ENCODE peak calls at places on chromosomes 1 and 21, in five cellular contexts. One of them, this sample, is unnamed.

GRCh38 chr1:10152709-10153284 is 57.6 kb upstream of the KIF1B start:
- DNase-seq in HL-60: peak
- DNase-seq in adrenal gland: peak
- DNase-seq in dorsolateral prefrontal cortex: peak
- DNase-seq in naive thymus-derived CD4-positive, alpha-beta T cell: no peak
- DNase-seq in this sample: no peak

GRCh38 chr1:72366473-72366872 is 84.1 kb upstream of the NEGR1 start:
- DNase-seq in dorsolateral prefrontal cortex: no peak
- DNase-seq in adrenal gland: no peak
- DNase-seq in naive thymus-derived CD4-positive, alpha-beta T cell: no peak
- DNase-seq in HL-60: peak
- DNase-seq in this sample: no peak

GRCh38 chr1:221315330-221315729 is 426.6 kb downstream of the DUSP10 start:
- DNase-seq in naive thymus-derived CD4-positive, alpha-beta T cell: no peak
- DNase-seq in dorsolateral prefrontal cortex: no peak
- DNase-seq in HL-60: no peak
- DNase-seq in adrenal gland: no peak
- DNase-seq in this sample: no peak

GRCh38 chr1:152580433-152580832 is at the start of gene LCE3D:
- DNase-seq in adrenal gland: no peak
- DNase-seq in HL-60: no peak
- DNase-seq in dorsolateral prefrontal cortex: no peak
- DNase-seq in naive thymus-derived CD4-positive, alpha-beta T cell: no peak
- DNase-seq in this sample: no peak

GRCh38 chr1:220828211-220828553 is 41.5 kb downstream of the MTARC1 start:
- DNase-seq in dorsolateral prefrontal cortex: no peak
- DNase-seq in adrenal gland: no peak
- DNase-seq in HL-60: no peak
- DNase-seq in naive thymus-derived CD4-positive, alpha-beta T cell: no peak
- DNase-seq in this sample: no peak

GRCh38 chr1:113930499-113931161 is 1.5 kb downstream of the HIPK1 start:
- DNase-seq in HL-60: peak
- DNase-seq in adrenal gland: peak
- DNase-seq in naive thymus-derived CD4-positive, alpha-beta T cell: peak
- DNase-seq in dorsolateral prefrontal cortex: no peak
- DNase-seq in this sample: peak

GRCh38 chr1:218584418-218585155 is 239.5 kb downstream of the TGFB2 start:
- DNase-seq in dorsolateral prefrontal cortex: no peak
- DNase-seq in adrenal gland: no peak
- DNase-seq in HL-60: no peak
- DNase-seq in naive thymus-derived CD4-positive, alpha-beta T cell: no peak
- DNase-seq in this sample: no peak

GRCh38 chr1:155396874-155397476 is 76.3 kb downstream of the RUSC1 start:
- DNase-seq in naive thymus-derived CD4-positive, alpha-beta T cell: no peak
- DNase-seq in adrenal gland: no peak
- DNase-seq in HL-60: no peak
- DNase-seq in dorsolateral prefrontal cortex: no peak
- DNase-seq in this sample: no peak

GRCh38 chr1:67097305-67097704 is 37.5 kb downstream of the C1orf141 start:
- DNase-seq in adrenal gland: no peak
- DNase-seq in naive thymus-derived CD4-positive, alpha-beta T cell: no peak
- DNase-seq in dorsolateral prefrontal cortex: no peak
- DNase-seq in HL-60: no peak
- DNase-seq in this sample: no peak

GRCh38 chr1:37851782-37852210 is 7.6 kb downstream of the MTF1 start:
- DNase-seq in adrenal gland: no peak
- DNase-seq in HL-60: no peak
- DNase-seq in dorsolateral prefrontal cortex: no peak
- DNase-seq in naive thymus-derived CD4-positive, alpha-beta T cell: no peak
- DNase-seq in this sample: no peak

GRCh38 chr1:9179450-9179849 is 50.5 kb upstream of the GPR157 start:
- DNase-seq in HL-60: no peak
- DNase-seq in dorsolateral prefrontal cortex: no peak
- DNase-seq in adrenal gland: no peak
- DNase-seq in naive thymus-derived CD4-positive, alpha-beta T cell: no peak
- DNase-seq in this sample: no peak

GRCh38 chr1:199123615-199124014 is 484.8 kb downstream of the PTPRC start:
- DNase-seq in HL-60: peak
- DNase-seq in adrenal gland: no peak
- DNase-seq in naive thymus-derived CD4-positive, alpha-beta T cell: no peak
- DNase-seq in dorsolateral prefrontal cortex: no peak
- DNase-seq in this sample: no peak

GRCh38 chr21:37565530-37566223 is 199.1 kb downstream of the DYRK1A start:
- DNase-seq in HL-60: no peak
- DNase-seq in adrenal gland: no peak
- DNase-seq in dorsolateral prefrontal cortex: no peak
- DNase-seq in naive thymus-derived CD4-positive, alpha-beta T cell: no peak
- DNase-seq in this sample: no peak

GRCh38 chr1:150548632-150549495 is at the start of gene ADAMTSL4:
- DNase-seq in HL-60: no peak
- DNase-seq in adrenal gland: peak
- DNase-seq in dorsolateral prefrontal cortex: no peak
- DNase-seq in naive thymus-derived CD4-positive, alpha-beta T cell: no peak
- DNase-seq in this sample: no peak

GRCh38 chr1:36256558-36257374 is 32.5 kb downstream of the THRAP3 start:
- DNase-seq in dorsolateral prefrontal cortex: no peak
- DNase-seq in HL-60: no peak
- DNase-seq in naive thymus-derived CD4-positive, alpha-beta T cell: no peak
- DNase-seq in adrenal gland: no peak
- DNase-seq in this sample: no peak

GRCh38 chr1:10108948-10109347 is 76.2 kb downstream of the UBE4B start:
- DNase-seq in dorsolateral prefrontal cortex: no peak
- DNase-seq in naive thymus-derived CD4-positive, alpha-beta T cell: no peak
- DNase-seq in HL-60: no peak
- DNase-seq in adrenal gland: no peak
- DNase-seq in this sample: no peak

GRCh38 chr1:183764981-183765380 is 39.9 kb upstream of the RGL1 start:
- DNase-seq in HL-60: no peak
- DNase-seq in naive thymus-derived CD4-positive, alpha-beta T cell: no peak
- DNase-seq in dorsolateral prefrontal cortex: no peak
- DNase-seq in adrenal gland: no peak
- DNase-seq in this sample: no peak

GRCh38 chr1:47587891-47588582 is 150.2 kb downstream of the FOXD2 start:
- DNase-seq in naive thymus-derived CD4-positive, alpha-beta T cell: no peak
- DNase-seq in dorsolateral prefrontal cortex: no peak
- DNase-seq in HL-60: no peak
- DNase-seq in adrenal gland: no peak
- DNase-seq in this sample: no peak

GRCh38 chr1:184635347-184636155 is 119.1 kb downstream of the EDEM3 start:
- DNase-seq in dorsolateral prefrontal cortex: no peak
- DNase-seq in naive thymus-derived CD4-positive, alpha-beta T cell: no peak
- DNase-seq in HL-60: no peak
- DNase-seq in adrenal gland: no peak
- DNase-seq in this sample: no peak

GRCh38 chr1:205358579-205358978 is 1.9 kb upstream of the KLHDC8A start:
- DNase-seq in naive thymus-derived CD4-positive, alpha-beta T cell: no peak
- DNase-seq in HL-60: no peak
- DNase-seq in dorsolateral prefrontal cortex: no peak
- DNase-seq in adrenal gland: no peak
- DNase-seq in this sample: no peak

GRCh38 chr1:230333590-230334446 is 92.3 kb downstream of the PGBD5 start:
- DNase-seq in HL-60: no peak
- DNase-seq in naive thymus-derived CD4-positive, alpha-beta T cell: no peak
- DNase-seq in adrenal gland: no peak
- DNase-seq in dorsolateral prefrontal cortex: no peak
- DNase-seq in this sample: no peak

GRCh38 chr1:65147424-65148177 is 402 bp upstream of the AK4 start:
- DNase-seq in HL-60: no peak
- DNase-seq in adrenal gland: peak
- DNase-seq in dorsolateral prefrontal cortex: peak
- DNase-seq in naive thymus-derived CD4-positive, alpha-beta T cell: peak
- DNase-seq in this sample: peak

GRCh38 chr1:115323366-115324004 is 14.6 kb downstream of the NGF start:
- DNase-seq in adrenal gland: no peak
- DNase-seq in HL-60: no peak
- DNase-seq in naive thymus-derived CD4-positive, alpha-beta T cell: no peak
- DNase-seq in dorsolateral prefrontal cortex: no peak
- DNase-seq in this sample: no peak

GRCh38 chr1:229252228-229252984 is 18.5 kb upstream of the RAB4A start:
- DNase-seq in naive thymus-derived CD4-positive, alpha-beta T cell: no peak
- DNase-seq in dorsolateral prefrontal cortex: no peak
- DNase-seq in adrenal gland: no peak
- DNase-seq in HL-60: no peak
- DNase-seq in this sample: no peak

GRCh38 chr1:16163882-16164820 is 8.3 kb upstream of the EPHA2 start:
- DNase-seq in HL-60: no peak
- DNase-seq in adrenal gland: peak
- DNase-seq in dorsolateral prefrontal cortex: no peak
- DNase-seq in naive thymus-derived CD4-positive, alpha-beta T cell: no peak
- DNase-seq in this sample: peak

GRCh38 chr1:145773423-145773822 is 50.5 kb downstream of the RNF115 start:
- DNase-seq in HL-60: no peak
- DNase-seq in dorsolateral prefrontal cortex: no peak
- DNase-seq in adrenal gland: no peak
- DNase-seq in naive thymus-derived CD4-positive, alpha-beta T cell: no peak
- DNase-seq in this sample: no peak

GRCh38 chr1:231855395-231855794 is 228.8 kb downstream of the DISC1 start:
- DNase-seq in HL-60: no peak
- DNase-seq in naive thymus-derived CD4-positive, alpha-beta T cell: no peak
- DNase-seq in dorsolateral prefrontal cortex: no peak
- DNase-seq in adrenal gland: no peak
- DNase-seq in this sample: no peak

GRCh38 chr1:228416217-228416971 is at the start of gene TRIM17:
- DNase-seq in HL-60: no peak
- DNase-seq in naive thymus-derived CD4-positive, alpha-beta T cell: peak
- DNase-seq in dorsolateral prefrontal cortex: no peak
- DNase-seq in adrenal gland: no peak
- DNase-seq in this sample: peak

GRCh38 chr1:54403808-54404261 is 2.4 kb downstream of the SSBP3 start:
- DNase-seq in HL-60: no peak
- DNase-seq in dorsolateral prefrontal cortex: no peak
- DNase-seq in adrenal gland: no peak
- DNase-seq in naive thymus-derived CD4-positive, alpha-beta T cell: no peak
- DNase-seq in this sample: no peak

GRCh38 chr1:217372251-217372970 is 258.5 kb downstream of the GPATCH2 start:
- DNase-seq in naive thymus-derived CD4-positive, alpha-beta T cell: no peak
- DNase-seq in HL-60: no peak
- DNase-seq in dorsolateral prefrontal cortex: no peak
- DNase-seq in adrenal gland: no peak
- DNase-seq in this sample: no peak

GRCh38 chr1:23422313-23422877 is 2.2 kb downstream of the TCEA3 start:
- DNase-seq in naive thymus-derived CD4-positive, alpha-beta T cell: peak
- DNase-seq in HL-60: no peak
- DNase-seq in dorsolateral prefrontal cortex: peak
- DNase-seq in adrenal gland: peak
- DNase-seq in this sample: peak

GRCh38 chr1:94418664-94419655 is 771 bp downstream of the ABCD3 start:
- DNase-seq in adrenal gland: peak
- DNase-seq in dorsolateral prefrontal cortex: no peak
- DNase-seq in naive thymus-derived CD4-positive, alpha-beta T cell: no peak
- DNase-seq in HL-60: no peak
- DNase-seq in this sample: peak

GRCh38 chr1:150582371-150582770 is 3.0 kb upstream of the MCL1 start:
- DNase-seq in HL-60: no peak
- DNase-seq in dorsolateral prefrontal cortex: no peak
- DNase-seq in naive thymus-derived CD4-positive, alpha-beta T cell: no peak
- DNase-seq in adrenal gland: no peak
- DNase-seq in this sample: no peak

GRCh38 chr1:66564250-66564649 is 30.3 kb downstream of the SGIP1 start:
- DNase-seq in naive thymus-derived CD4-positive, alpha-beta T cell: no peak
- DNase-seq in dorsolateral prefrontal cortex: no peak
- DNase-seq in HL-60: no peak
- DNase-seq in adrenal gland: no peak
- DNase-seq in this sample: no peak

GRCh38 chr1:31417148-31417547 is 4.1 kb downstream of the SERINC2 start:
- DNase-seq in naive thymus-derived CD4-positive, alpha-beta T cell: no peak
- DNase-seq in dorsolateral prefrontal cortex: no peak
- DNase-seq in HL-60: no peak
- DNase-seq in adrenal gland: no peak
- DNase-seq in this sample: no peak
- H3K27ac ChIP-seq in naive thymus-derived CD4-positive, alpha-beta T cell: no peak
- H3K27ac ChIP-seq in dorsolateral prefrontal cortex: no peak
- H3K27ac ChIP-seq in HL-60: no peak
- H3K27ac ChIP-seq in adrenal gland: no peak
- H3K27ac ChIP-seq in this sample: no peak

GRCh38 chr1:2229032-2229920 is 1.2 kb downstream of the SKI start:
- DNase-seq in dorsolateral prefrontal cortex: peak
- DNase-seq in adrenal gland: peak
- DNase-seq in naive thymus-derived CD4-positive, alpha-beta T cell: peak
- DNase-seq in HL-60: no peak
- DNase-seq in this sample: peak

GRCh38 chr1:2231667-2232254 is 3.6 kb downstream of the SKI start:
- DNase-seq in naive thymus-derived CD4-positive, alpha-beta T cell: peak
- DNase-seq in adrenal gland: peak
- DNase-seq in HL-60: peak
- DNase-seq in dorsolateral prefrontal cortex: peak
- DNase-seq in this sample: peak

GRCh38 chr1:2232255-2232915 is 4.3 kb downstream of the SKI start:
- DNase-seq in HL-60: no peak
- DNase-seq in adrenal gland: peak
- DNase-seq in naive thymus-derived CD4-positive, alpha-beta T cell: no peak
- DNase-seq in dorsolateral prefrontal cortex: no peak
- DNase-seq in this sample: no peak

GRCh38 chr1:2229921-2230700 is 2.0 kb downstream of the SKI start:
- DNase-seq in HL-60: no peak
- DNase-seq in adrenal gland: peak
- DNase-seq in dorsolateral prefrontal cortex: no peak
- DNase-seq in naive thymus-derived CD4-positive, alpha-beta T cell: no peak
- DNase-seq in this sample: no peak

GRCh38 chr1:2230781-2231666 is 2.9 kb downstream of the SKI start:
- DNase-seq in dorsolateral prefrontal cortex: no peak
- DNase-seq in adrenal gland: peak
- DNase-seq in HL-60: no peak
- DNase-seq in naive thymus-derived CD4-positive, alpha-beta T cell: peak
- DNase-seq in this sample: peak
- H3K27ac ChIP-seq in dorsolateral prefrontal cortex: peak
- H3K27ac ChIP-seq in adrenal gland: peak
- H3K27ac ChIP-seq in HL-60: peak
- H3K27ac ChIP-seq in naive thymus-derived CD4-positive, alpha-beta T cell: peak
- H3K27ac ChIP-seq in this sample: peak

GRCh38 chr1:40391688-40392145 is 18.2 kb downstream of the SMAP2 start:
- DNase-seq in HL-60: no peak
- DNase-seq in naive thymus-derived CD4-positive, alpha-beta T cell: peak
- DNase-seq in dorsolateral prefrontal cortex: no peak
- DNase-seq in adrenal gland: no peak
- DNase-seq in this sample: no peak

GRCh38 chr1:40394456-40395172 is 21.1 kb downstream of the SMAP2 start:
- DNase-seq in naive thymus-derived CD4-positive, alpha-beta T cell: peak
- DNase-seq in adrenal gland: no peak
- DNase-seq in HL-60: no peak
- DNase-seq in dorsolateral prefrontal cortex: no peak
- DNase-seq in this sample: peak

GRCh38 chr1:40390857-40391256 is 17.3 kb downstream of the SMAP2 start:
- DNase-seq in dorsolateral prefrontal cortex: no peak
- DNase-seq in HL-60: no peak
- DNase-seq in naive thymus-derived CD4-positive, alpha-beta T cell: no peak
- DNase-seq in adrenal gland: no peak
- DNase-seq in this sample: no peak

GRCh38 chr1:40392206-40392605 is 18.7 kb downstream of the SMAP2 start:
- DNase-seq in HL-60: no peak
- DNase-seq in dorsolateral prefrontal cortex: no peak
- DNase-seq in adrenal gland: no peak
- DNase-seq in naive thymus-derived CD4-positive, alpha-beta T cell: no peak
- DNase-seq in this sample: no peak

GRCh38 chr1:40393173-40393572 is 19.6 kb downstream of the SMAP2 start:
- DNase-seq in dorsolateral prefrontal cortex: no peak
- DNase-seq in HL-60: no peak
- DNase-seq in naive thymus-derived CD4-positive, alpha-beta T cell: peak
- DNase-seq in adrenal gland: no peak
- DNase-seq in this sample: no peak
- H3K27ac ChIP-seq in dorsolateral prefrontal cortex: peak
- H3K27ac ChIP-seq in HL-60: peak
- H3K27ac ChIP-seq in naive thymus-derived CD4-positive, alpha-beta T cell: peak
- H3K27ac ChIP-seq in adrenal gland: peak
- H3K27ac ChIP-seq in this sample: peak

GRCh38 chr1:201288765-201289164 is 5.5 kb downstream of the PKP1 start:
- DNase-seq in adrenal gland: no peak
- DNase-seq in dorsolateral prefrontal cortex: no peak
- DNase-seq in HL-60: no peak
- DNase-seq in naive thymus-derived CD4-positive, alpha-beta T cell: no peak
- DNase-seq in this sample: no peak
- H3K27ac ChIP-seq in adrenal gland: no peak
- H3K27ac ChIP-seq in dorsolateral prefrontal cortex: no peak
- H3K27ac ChIP-seq in HL-60: no peak
- H3K27ac ChIP-seq in naive thymus-derived CD4-positive, alpha-beta T cell: no peak
- H3K27ac ChIP-seq in this sample: no peak

This sample was measured in CD4-positive, alpha-beta memory T cell.